ENCODE peak calls at places on chromosomes 2 and 18, in seven cellular contexts. O is fibroblast of lung, U is IMR-90, V is astrocyte, Z is neural progenitor cell, K is K562, A is endothelial cell of umbilical vein. E is an unnamed sample. For H3K4me1, the result is how much of the 10 kb centered on the place peaks cover.

GRCh38 chr2:46914578-46915230 is 902 bp downstream of the MCFD2 start:
- DNase-seq in O (no peak), U (no peak), V (no peak), Z (no peak), K (peak), A (peak), E (peak)

GRCh38 chr2:39431592-39432316 is 5.3 kb downstream of the MAP4K3 start:
- DNase-seq in O (no peak), U (peak), V (no peak), Z (no peak), K (no peak), A (no peak), E (peak)

GRCh38 chr2:68388358-68388757 is 23.3 kb downstream of the PLEK start:
- DNase-seq in O (no peak), U (no peak), V (no peak), Z (no peak), K (no peak), A (no peak), E (no peak)

GRCh38 chr18:58455318-58455950 is 173.5 kb downstream of the ALPK2 start:
- DNase-seq in O (peak), U (no peak), V (peak), Z (no peak), K (no peak), A (no peak), E (peak)

GRCh38 chr18:53458944-53459580 is 765.4 kb downstream of the MBD2 start:
- DNase-seq in O (peak), U (no peak), V (peak), Z (peak), K (no peak), A (no peak), E (no peak)

GRCh38 chr2:1675633-1676032 is 68.7 kb downstream of the PXDN start:
- DNase-seq in O (peak), U (peak), V (peak), Z (peak), K (no peak), A (peak), E (peak)

GRCh38 chr2:10614940-10615339 is 74.8 kb downstream of the NOL10 start:
- DNase-seq in O (peak), U (peak), V (peak), Z (no peak), K (no peak), A (peak), E (peak)

GRCh38 chr2:19944205-19944845 is 42.5 kb upstream of the TTC32 start:
- DNase-seq in O (no peak), U (no peak), V (no peak), Z (no peak), K (no peak), A (no peak), E (no peak)

GRCh38 chr18:58297198-58297597 is 253.2 kb downstream of the NEDD4L start:
- DNase-seq in O (peak), U (peak), V (peak), Z (no peak), K (no peak), A (no peak), E (peak)

GRCh38 chr2:176997074-176997791 is 215.4 kb upstream of the HNRNPA3 start:
- DNase-seq in O (peak), U (peak), V (peak), Z (no peak), K (no peak), A (peak), E (peak)

GRCh38 chr2:74548919-74549684 is 4.6 kb downstream of the LOXL3 start:
- DNase-seq in O (peak), U (peak), V (no peak), Z (peak), K (peak), A (peak), E (peak)

GRCh38 chr2:147968571-147968970 is 52.0 kb downstream of the ORC4 start:
- DNase-seq in O (no peak), U (no peak), V (no peak), Z (no peak), K (no peak), A (no peak), E (no peak)

GRCh38 chr2:181780159-181781081 is 100.1 kb upstream of the NEUROD1 start:
- DNase-seq in O (peak), U (peak), V (peak), Z (no peak), K (no peak), A (peak), E (no peak)

GRCh38 chr2:181781082-181781786 is 100.9 kb upstream of the NEUROD1 start:
- DNase-seq in O (no peak), U (no peak), V (no peak), Z (no peak), K (no peak), A (no peak), E (no peak)

GRCh38 chr2:181784556-181784955 is 104.2 kb upstream of the NEUROD1 start:
- DNase-seq in O (peak), U (peak), V (peak), Z (no peak), K (no peak), A (peak), E (peak)

GRCh38 chr2:181785677-181786344 is 105.5 kb upstream of the NEUROD1 start:
- DNase-seq in O (peak), U (peak), V (peak), Z (no peak), K (no peak), A (peak), E (peak)

GRCh38 chr2:181782630-181783029 is 102.3 kb upstream of the NEUROD1 start:
- DNase-seq in O (no peak), U (no peak), V (no peak), Z (no peak), K (no peak), A (no peak), E (no peak)
- H3K4me1 ChIP-seq in O (under half), U (under half), V (under half), Z (under half), K (under half), A (under half), E (half or more)

GRCh38 chr2:231546014-231546413 is 15.8 kb upstream of the NMUR1 start:
- DNase-seq in O (no peak), U (no peak), V (no peak), Z (no peak), K (no peak), A (no peak), E (no peak)

GRCh38 chr2:231547315-231548110 is 17.3 kb upstream of the NMUR1 start:
- DNase-seq in O (no peak), U (no peak), V (no peak), Z (no peak), K (no peak), A (no peak), E (no peak)

GRCh38 chr2:231541605-231542509 is 11.6 kb upstream of the NMUR1 start:
- DNase-seq in O (no peak), U (no peak), V (no peak), Z (peak), K (peak), A (no peak), E (no peak)

GRCh38 chr2:231548752-231549151 is 18.5 kb upstream of the NMUR1 start:
- DNase-seq in O (no peak), U (no peak), V (no peak), Z (no peak), K (no peak), A (no peak), E (no peak)

DNA sequence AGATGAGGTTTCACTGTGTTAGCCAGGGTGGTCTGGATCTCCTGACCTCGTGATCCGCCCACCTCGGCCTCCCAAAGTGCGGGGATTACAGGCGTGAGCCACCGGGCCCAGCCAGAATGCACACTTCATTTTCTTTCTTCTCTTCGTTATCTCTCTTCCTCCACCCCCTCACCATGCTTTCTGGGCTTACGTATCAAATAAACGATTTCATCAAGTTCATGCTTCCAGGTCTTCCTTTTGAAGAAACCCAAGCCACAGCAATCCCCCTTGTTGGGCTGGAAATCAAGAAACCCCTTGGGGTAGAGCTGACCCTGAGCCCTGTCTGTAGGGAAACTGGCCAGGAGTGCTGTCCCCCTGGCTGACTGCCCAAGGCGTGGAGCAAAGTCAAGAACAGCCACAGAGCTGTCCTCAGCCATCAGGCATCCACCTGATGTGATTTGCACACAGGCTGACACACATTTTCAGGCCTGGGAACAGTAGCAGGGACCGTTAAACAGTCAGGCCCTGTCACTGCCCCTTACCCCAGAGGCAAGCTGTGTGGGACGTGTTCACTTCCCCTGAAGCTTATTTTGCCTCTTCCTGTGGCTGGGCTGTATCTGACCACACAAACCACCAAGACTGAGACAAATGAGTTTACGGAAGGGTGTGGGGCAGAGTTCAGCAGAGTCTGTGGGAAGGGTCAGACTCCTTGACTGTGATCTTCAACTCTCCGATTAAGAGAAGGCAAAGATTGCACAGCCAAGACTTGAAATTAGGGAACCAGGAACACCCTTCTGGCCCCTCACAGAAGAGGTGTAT is 15.1 kb upstream of the NMUR1 start:
- DNase-seq in O (peak), U (peak), V (peak), Z (no peak), K (no peak), A (peak), E (peak)
- H3K4me2 ChIP-seq in O (no peak), U (no peak), V (peak), Z (no peak), K (peak), A (no peak), E (no peak)

GRCh38 chr2:240374085-240374907 is 61.2 kb upstream of the GPC1 start:
- DNase-seq in O (peak), U (peak), V (peak), Z (no peak), K (no peak), A (no peak), E (no peak)
- H3K9ac ChIP-seq in O (peak), U (peak), V (peak), Z (no peak), K (no peak), A (no peak), E (no peak)

DNA sequence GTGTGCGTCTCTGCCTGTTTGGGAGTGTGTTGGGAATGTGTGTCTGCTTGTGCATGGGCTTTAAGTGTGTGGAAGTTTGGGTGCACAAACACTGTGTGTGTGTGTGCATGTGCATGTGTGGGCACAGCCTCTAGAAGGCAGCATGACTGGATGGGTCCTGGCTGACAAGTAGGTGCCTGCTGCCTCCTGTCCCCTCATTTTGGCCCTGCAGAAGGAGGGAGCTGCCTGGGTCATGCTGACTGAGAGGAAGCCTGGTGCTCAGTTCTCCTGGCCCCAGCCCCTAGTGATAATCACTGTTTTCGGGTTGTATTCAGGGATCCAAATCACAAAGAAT is 34.1 kb downstream of the GLI2 start:
- DNase-seq in O (no peak), U (no peak), V (no peak), Z (no peak), K (no peak), A (no peak), E (no peak)
- H3K4me1 ChIP-seq in O (under half), U (half or more), V (half or more), Z (under half), K (under half), A (under half), E (under half)

DNA sequence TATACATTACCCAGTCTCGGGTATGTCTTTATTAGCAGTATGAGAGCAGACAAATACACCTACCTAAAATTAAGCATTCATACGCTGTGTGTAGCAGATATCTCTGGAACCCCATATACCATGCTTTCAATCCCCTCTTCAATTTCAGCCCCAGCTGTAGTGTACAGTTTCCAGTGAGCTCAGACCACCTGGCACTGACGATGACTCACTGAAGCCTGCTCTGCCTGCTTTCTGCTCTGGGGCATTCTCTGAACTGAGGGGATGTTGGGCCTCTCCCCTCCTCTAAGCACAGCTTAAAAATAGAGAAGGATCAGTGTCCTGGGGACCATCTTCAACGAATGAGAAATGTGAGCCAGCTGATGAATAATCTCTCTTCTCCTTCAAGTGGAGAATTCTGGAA is 8.7 kb upstream of the CCL20 start:
- DNase-seq in O (peak), U (peak), V (no peak), Z (no peak), K (no peak), A (no peak), E (no peak)
- H3K4me2 ChIP-seq in O (no peak), U (no peak), V (peak), Z (no peak), K (no peak), A (no peak), E (no peak)

E was measured in mammary epithelial cell.